ENCODE peak calls at places on chromosomes 6 and 20, in nine cellular contexts. A is heart right ventricle, E is BJ, T is CD14-positive monocyte, Y is HFFc6, M is choroid plexus epithelial cell, Z is AG10803, S is cardiac muscle cell, W is upper lobe of right lung. I is an unnamed sample.

GRCh38 chr6:50720623-50721022 is 7.3 kb downstream of the TFAP2D start:
- DNase-seq in Z (peak; percentile 4), A (no peak), T (no peak), E (no peak), S (peak; percentile 77), Y (no peak), W (no peak), M (peak; percentile 1), I (no peak)

GRCh38 chr6:2818593-2818992 is 23.1 kb downstream of the SERPINB1 start:
- DNase-seq in E (no peak), M (peak; percentile 73), S (no peak), Z (peak; percentile 36), W (no peak), A (no peak), Y (peak; percentile 17), T (no peak), I (no peak)

GRCh38 chr6:156890627-156891300 is 113.6 kb downstream of the ARID1B start:
- DNase-seq in Y (no peak), A (no peak), T (no peak), W (no peak), M (peak; percentile 28), E (peak; percentile 26), Z (peak; percentile 70), S (no peak), I (no peak)

GRCh38 chr20:36153754-36154695 is 515 bp upstream of the EPB41L1 start:
- DNase-seq in Y (peak; percentile 54), M (peak; percentile 54), Z (peak; percentile 64), W (peak; percentile 95), T (no peak), A (peak; percentile 91), E (no peak), S (peak; percentile 89), I (peak; percentile 73)

GRCh38 chr6:429515-430121 is 38.1 kb downstream of the IRF4 start:
- DNase-seq in Z (no peak), E (no peak), W (no peak), M (no peak), S (no peak), A (no peak), T (no peak), Y (no peak), I (no peak)

GRCh38 chr20:54291339-54292060 is 83.6 kb downstream of the PFDN4 start:
- DNase-seq in W (no peak), A (no peak), T (no peak), Y (no peak), Z (no peak), M (no peak), S (no peak), E (no peak), I (no peak)

GRCh38 chr6:39091163-39091562 is 23.8 kb downstream of the SAYSD1 start:
- DNase-seq in A (no peak), Y (no peak), S (no peak), E (no peak), M (no peak), Z (no peak), T (no peak), W (no peak), I (no peak)

GRCh38 chr6:706161-706560 is 13.2 kb upstream of the EXOC2 start:
- DNase-seq in A (no peak), W (no peak), S (no peak), T (no peak), E (no peak), Y (no peak), M (peak; percentile 54), Z (no peak), I (no peak)

GRCh38 chr6:170253910-170254269 is 37.0 kb downstream of the DLL1 start:
- DNase-seq in A (no peak), E (no peak), T (no peak), Y (no peak), M (no peak), S (no peak), W (no peak), Z (no peak), I (no peak)

GRCh38 chr6:168826078-168826390 is 385.1 kb downstream of the SMOC2 start:
- DNase-seq in M (no peak), A (no peak), Y (no peak), E (no peak), Z (no peak), S (no peak), W (no peak), T (no peak), I (no peak)

GRCh38 chr20:58892932-58893224 is 40.4 kb downstream of the GNAS start:
- DNase-seq in T (no peak), W (no peak), Z (no peak), Y (no peak), S (no peak), M (no peak), A (no peak), E (no peak), I (peak; percentile 32)

GRCh38 chr6:24763578-24763977 is 11.2 kb upstream of the GMNN start:
- DNase-seq in E (no peak), A (no peak), Z (no peak), M (no peak), Y (no peak), T (no peak), W (no peak), S (peak; percentile 84), I (no peak)

GRCh38 chr20:58776109-58776508 is 74.6 kb downstream of the GNAS-AS1 start:
- DNase-seq in S (no peak), Z (no peak), M (no peak), Y (no peak), W (no peak), T (no peak), E (no peak), A (no peak), I (no peak)

GRCh38 chr6:18019539-18020534 is 32.4 kb upstream of the KIF13A start:
- DNase-seq in W (no peak), Y (no peak), M (no peak), A (peak; percentile 8), Z (no peak), S (no peak), E (no peak), T (no peak), I (no peak)

DNA sequence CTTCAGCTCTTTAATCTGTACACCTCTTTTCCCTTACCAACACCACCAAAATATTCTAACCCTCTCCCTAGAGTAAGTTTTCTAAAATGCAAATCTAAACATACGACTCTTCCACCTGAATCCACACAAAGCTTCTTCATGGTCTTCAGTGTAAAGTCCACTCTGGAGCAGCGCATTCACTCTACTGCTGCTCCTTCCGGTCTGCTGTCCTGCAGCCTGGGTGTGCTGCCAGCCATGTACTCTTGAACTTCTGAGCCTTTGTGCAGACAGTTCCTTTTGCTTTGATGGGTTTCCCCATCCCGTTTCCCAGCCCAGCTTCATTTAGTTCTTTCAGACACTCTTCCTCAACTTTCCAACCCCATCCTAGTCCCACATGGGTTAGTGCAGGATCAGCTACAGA is 108.7 kb upstream of the SGK1 start:
- DNase-seq in M (no peak), W (no peak), A (no peak), S (no peak), Y (no peak), E (no peak), Z (no peak), T (no peak), I (no peak)
- TF ChIP-seq CTCF in M (no peak), W (no peak), A (no peak), S (no peak), Y (no peak), E (no peak), Z (no peak), T (no peak), I (no peak)

GRCh38 chr6:116371384-116372209 is 850 bp downstream of the DSE start:
- DNase-seq in W (peak; percentile 84), Y (peak; percentile 91), M (peak; percentile 95), A (peak; percentile 76), S (peak; percentile 81), E (peak; percentile 65), T (peak; percentile 82), Z (peak; percentile 92), I (peak; percentile 51)
- TF ChIP-seq CTCF in W (no peak), Y (no peak), M (no peak), A (no peak), S (no peak), E (no peak), T (no peak), Z (no peak), I (no peak)

GRCh38 chr6:95364016-95364604 is 213.2 kb upstream of the MANEA start:
- DNase-seq in Z (peak; percentile 0), T (no peak), M (peak; percentile 38), S (peak; percentile 23), E (no peak), Y (peak; percentile 1), W (no peak), A (no peak), I (peak; percentile 30)
- TF ChIP-seq CTCF in Z (peak; percentile 33), T (no peak), M (peak; percentile 46), S (peak; percentile 29), E (peak; percentile 16), Y (peak; percentile 69), W (peak; percentile 39), A (no peak), I (peak; percentile 47)

GRCh38 chr20:20410678-20411077 is 42.8 kb downstream of the INSM1 start:
- DNase-seq in A (peak; percentile 51), S (peak; percentile 71), Y (no peak), W (no peak), E (no peak), T (no peak), Z (no peak), M (peak; percentile 7), I (no peak)

GRCh38 chr20:20409326-20409725 is 41.4 kb downstream of the INSM1 start:
- DNase-seq in A (no peak), W (no peak), M (no peak), Z (no peak), E (no peak), S (no peak), T (no peak), Y (no peak), I (no peak)

GRCh38 chr20:20405619-20406018 is 37.7 kb downstream of the INSM1 start:
- DNase-seq in M (no peak), A (no peak), Z (no peak), E (no peak), T (no peak), W (no peak), S (no peak), Y (no peak), I (no peak)

GRCh38 chr20:20406306-20406705 is 38.4 kb downstream of the INSM1 start:
- DNase-seq in Y (no peak), S (no peak), M (no peak), W (no peak), T (no peak), A (no peak), Z (no peak), E (no peak), I (no peak)

DNA sequence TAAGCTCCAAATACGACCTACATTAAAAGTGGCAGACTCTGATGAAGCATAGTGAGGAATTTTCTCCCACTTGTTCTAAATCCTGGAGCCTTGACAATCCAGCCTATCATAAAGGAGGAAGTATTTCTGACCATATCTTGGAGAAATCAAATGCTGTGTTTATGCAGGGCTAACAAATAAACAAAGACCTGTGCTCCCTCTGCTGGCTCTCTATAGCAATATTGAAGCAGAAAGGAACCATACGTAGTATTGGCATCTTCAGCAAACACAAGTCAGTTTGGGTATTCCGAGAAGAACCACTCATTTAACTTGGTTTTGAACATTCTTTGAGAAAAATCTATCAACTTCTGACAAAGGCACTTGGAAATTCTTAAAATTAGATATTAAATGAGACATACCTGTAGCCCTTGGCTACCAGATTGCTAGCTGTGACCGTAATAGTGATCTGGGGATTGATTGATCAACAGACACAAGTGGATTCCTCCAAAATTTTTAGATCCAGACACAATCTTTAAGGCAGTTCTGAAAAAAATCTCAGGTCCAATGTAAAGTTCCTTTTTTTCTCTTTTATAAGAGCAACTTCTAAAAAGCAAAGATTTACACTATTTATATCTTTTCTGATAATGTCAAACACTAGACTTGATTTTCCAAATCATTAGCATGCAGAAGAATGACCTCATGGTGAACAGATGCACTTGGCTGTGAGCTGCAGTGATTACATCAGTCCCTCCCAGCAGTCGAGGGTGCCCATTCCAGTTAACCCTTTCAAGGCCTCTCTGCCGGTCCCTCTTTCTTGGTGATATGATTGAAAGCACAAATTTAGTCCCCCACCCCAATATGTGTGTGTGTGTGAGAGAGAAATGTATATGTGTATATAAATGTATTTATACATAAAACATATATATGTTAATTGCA is 40.2 kb downstream of the INSM1 start:
- DNase-seq in Y (peak; percentile 21), A (no peak), M (peak; percentile 42), W (no peak), E (no peak), Z (peak; percentile 6), T (no peak), S (no peak), I (no peak)
- TF ChIP-seq CTCF in Y (peak; percentile 72), A (peak; percentile 9), M (peak; percentile 46), W (no peak), E (peak; percentile 47), Z (peak; percentile 39), T (peak; percentile 24), S (peak; percentile 10), I (no peak)

I was measured in GM13977.